ENCODE peak calls at places on chromosomes 11 and 22, in ten cellular contexts. One of them, this sample, is unnamed.

GRCh38 chr11:128324051-128324481 is 263.3 kb downstream of the ETS1 start:
- DNase-seq in activated B cell treated with CpG ODN at 0.5 μM for 24 hours: no peak
- DNase-seq in IMR-90: no peak
- DNase-seq in fibroblast of the aortic adventitia: no peak
- DNase-seq in CD4-positive, CD25-positive, alpha-beta regulatory T cell: peak; percentile 10
- DNase-seq in NAMALWA: no peak
- DNase-seq in T-helper 1 cell: no peak
- DNase-seq in osteocyte: no peak
- DNase-seq in Right ventricle myocardium superior: no peak
- DNase-seq in HL-60: no peak
- DNase-seq in this sample: no peak

GRCh38 chr11:67670316-67671210 is 3.9 kb downstream of the ALDH3B2 start:
- DNase-seq in HL-60: no peak
- DNase-seq in T-helper 1 cell: no peak
- DNase-seq in fibroblast of the aortic adventitia: no peak
- DNase-seq in Right ventricle myocardium superior: no peak
- DNase-seq in NAMALWA: peak; percentile 26
- DNase-seq in IMR-90: no peak
- DNase-seq in osteocyte: no peak
- DNase-seq in activated B cell treated with CpG ODN at 0.5 μM for 24 hours: no peak
- DNase-seq in CD4-positive, CD25-positive, alpha-beta regulatory T cell: no peak
- DNase-seq in this sample: no peak

GRCh38 chr11:10429526-10429925 is 25.5 kb upstream of the AMPD3 start:
- DNase-seq in T-helper 1 cell: no peak
- DNase-seq in IMR-90: no peak
- DNase-seq in CD4-positive, CD25-positive, alpha-beta regulatory T cell: no peak
- DNase-seq in NAMALWA: no peak
- DNase-seq in activated B cell treated with CpG ODN at 0.5 μM for 24 hours: no peak
- DNase-seq in osteocyte: no peak
- DNase-seq in Right ventricle myocardium superior: no peak
- DNase-seq in fibroblast of the aortic adventitia: no peak
- DNase-seq in HL-60: no peak
- DNase-seq in this sample: no peak

GRCh38 chr22:45859231-45860161 is 117.5 kb downstream of the WNT7B start:
- DNase-seq in HL-60: no peak
- DNase-seq in CD4-positive, CD25-positive, alpha-beta regulatory T cell: no peak
- DNase-seq in fibroblast of the aortic adventitia: no peak
- DNase-seq in osteocyte: no peak
- DNase-seq in activated B cell treated with CpG ODN at 0.5 μM for 24 hours: no peak
- DNase-seq in T-helper 1 cell: no peak
- DNase-seq in Right ventricle myocardium superior: no peak
- DNase-seq in NAMALWA: no peak
- DNase-seq in IMR-90: peak; percentile 21
- DNase-seq in this sample: no peak

GRCh38 chr22:47022075-47022473 is 259.6 kb downstream of the TBC1D22A start:
- DNase-seq in CD4-positive, CD25-positive, alpha-beta regulatory T cell: no peak
- DNase-seq in HL-60: no peak
- DNase-seq in NAMALWA: no peak
- DNase-seq in IMR-90: peak; percentile 22
- DNase-seq in Right ventricle myocardium superior: no peak
- DNase-seq in fibroblast of the aortic adventitia: peak; percentile 23
- DNase-seq in osteocyte: no peak
- DNase-seq in activated B cell treated with CpG ODN at 0.5 μM for 24 hours: no peak
- DNase-seq in T-helper 1 cell: no peak
- DNase-seq in this sample: no peak

GRCh38 chr11:69936750-69937149 is 117.5 kb upstream of the FGF3 start:
- DNase-seq in activated B cell treated with CpG ODN at 0.5 μM for 24 hours: no peak
- DNase-seq in Right ventricle myocardium superior: no peak
- DNase-seq in T-helper 1 cell: no peak
- DNase-seq in osteocyte: no peak
- DNase-seq in NAMALWA: no peak
- DNase-seq in IMR-90: no peak
- DNase-seq in CD4-positive, CD25-positive, alpha-beta regulatory T cell: no peak
- DNase-seq in fibroblast of the aortic adventitia: no peak
- DNase-seq in HL-60: peak; percentile 4
- DNase-seq in this sample: no peak

GRCh38 chr11:48019230-48019584 is 38.8 kb downstream of the PTPRJ start:
- DNase-seq in fibroblast of the aortic adventitia: no peak
- DNase-seq in T-helper 1 cell: no peak
- DNase-seq in CD4-positive, CD25-positive, alpha-beta regulatory T cell: no peak
- DNase-seq in osteocyte: no peak
- DNase-seq in IMR-90: no peak
- DNase-seq in NAMALWA: no peak
- DNase-seq in HL-60: no peak
- DNase-seq in Right ventricle myocardium superior: no peak
- DNase-seq in activated B cell treated with CpG ODN at 0.5 μM for 24 hours: no peak
- DNase-seq in this sample: peak; percentile 78

GRCh38 chr11:128052912-128053641 is 534.3 kb downstream of the ETS1 start:
- DNase-seq in Right ventricle myocardium superior: no peak
- DNase-seq in activated B cell treated with CpG ODN at 0.5 μM for 24 hours: no peak
- DNase-seq in HL-60: no peak
- DNase-seq in NAMALWA: no peak
- DNase-seq in fibroblast of the aortic adventitia: peak; percentile 75
- DNase-seq in T-helper 1 cell: no peak
- DNase-seq in IMR-90: peak; percentile 77
- DNase-seq in osteocyte: no peak
- DNase-seq in CD4-positive, CD25-positive, alpha-beta regulatory T cell: no peak
- DNase-seq in this sample: peak; percentile 42

GRCh38 chr22:44491666-44492405 is 6.2 kb downstream of the RTL6 start:
- DNase-seq in activated B cell treated with CpG ODN at 0.5 μM for 24 hours: no peak
- DNase-seq in IMR-90: no peak
- DNase-seq in NAMALWA: no peak
- DNase-seq in osteocyte: no peak
- DNase-seq in Right ventricle myocardium superior: no peak
- DNase-seq in T-helper 1 cell: no peak
- DNase-seq in HL-60: no peak
- DNase-seq in CD4-positive, CD25-positive, alpha-beta regulatory T cell: no peak
- DNase-seq in fibroblast of the aortic adventitia: no peak
- DNase-seq in this sample: no peak

GRCh38 chr11:1762537-1763302 is 1.0 kb downstream of the CTSD start:
- DNase-seq in CD4-positive, CD25-positive, alpha-beta regulatory T cell: no peak
- DNase-seq in fibroblast of the aortic adventitia: peak; percentile 56
- DNase-seq in osteocyte: no peak
- DNase-seq in Right ventricle myocardium superior: no peak
- DNase-seq in T-helper 1 cell: no peak
- DNase-seq in activated B cell treated with CpG ODN at 0.5 μM for 24 hours: no peak
- DNase-seq in HL-60: peak; percentile 89
- DNase-seq in IMR-90: no peak
- DNase-seq in NAMALWA: no peak
- DNase-seq in this sample: peak; percentile 54

GRCh38 chr11:76206327-76207081 is at the start of gene WNT11:
- DNase-seq in HL-60: no peak
- DNase-seq in NAMALWA: no peak
- DNase-seq in activated B cell treated with CpG ODN at 0.5 μM for 24 hours: peak; percentile 45
- DNase-seq in T-helper 1 cell: peak; percentile 28
- DNase-seq in osteocyte: no peak
- DNase-seq in Right ventricle myocardium superior: peak; percentile 76
- DNase-seq in CD4-positive, CD25-positive, alpha-beta regulatory T cell: peak; percentile 32
- DNase-seq in IMR-90: no peak
- DNase-seq in fibroblast of the aortic adventitia: peak; percentile 22
- DNase-seq in this sample: peak; percentile 82

GRCh38 chr11:1482581-1483444 is 3.8 kb downstream of the MOB2 start:
- DNase-seq in CD4-positive, CD25-positive, alpha-beta regulatory T cell: no peak
- DNase-seq in Right ventricle myocardium superior: peak; percentile 46
- DNase-seq in HL-60: no peak
- DNase-seq in T-helper 1 cell: no peak
- DNase-seq in osteocyte: no peak
- DNase-seq in fibroblast of the aortic adventitia: no peak
- DNase-seq in NAMALWA: no peak
- DNase-seq in activated B cell treated with CpG ODN at 0.5 μM for 24 hours: no peak
- DNase-seq in IMR-90: no peak
- DNase-seq in this sample: no peak

GRCh38 chr22:30694638-30695350 is at the start of gene OSBP2:
- DNase-seq in NAMALWA: no peak
- DNase-seq in IMR-90: no peak
- DNase-seq in Right ventricle myocardium superior: peak; percentile 64
- DNase-seq in activated B cell treated with CpG ODN at 0.5 μM for 24 hours: peak; percentile 33
- DNase-seq in fibroblast of the aortic adventitia: no peak
- DNase-seq in osteocyte: peak; percentile 85
- DNase-seq in T-helper 1 cell: peak; percentile 16
- DNase-seq in HL-60: no peak
- DNase-seq in CD4-positive, CD25-positive, alpha-beta regulatory T cell: peak; percentile 12
- DNase-seq in this sample: no peak

GRCh38 chr22:44245438-44245837 is 64.7 kb downstream of the PARVG start:
- DNase-seq in fibroblast of the aortic adventitia: no peak
- DNase-seq in CD4-positive, CD25-positive, alpha-beta regulatory T cell: no peak
- DNase-seq in activated B cell treated with CpG ODN at 0.5 μM for 24 hours: no peak
- DNase-seq in NAMALWA: no peak
- DNase-seq in HL-60: no peak
- DNase-seq in T-helper 1 cell: no peak
- DNase-seq in Right ventricle myocardium superior: peak; percentile 55
- DNase-seq in IMR-90: no peak
- DNase-seq in osteocyte: peak; percentile 80
- DNase-seq in this sample: no peak

GRCh38 chr22:40410272-40410671 is 39.9 kb downstream of the SGSM3 start:
- DNase-seq in activated B cell treated with CpG ODN at 0.5 μM for 24 hours: peak; percentile 14
- DNase-seq in osteocyte: peak; percentile 81
- DNase-seq in Right ventricle myocardium superior: no peak
- DNase-seq in T-helper 1 cell: no peak
- DNase-seq in NAMALWA: no peak
- DNase-seq in IMR-90: no peak
- DNase-seq in CD4-positive, CD25-positive, alpha-beta regulatory T cell: no peak
- DNase-seq in fibroblast of the aortic adventitia: no peak
- DNase-seq in HL-60: no peak
- DNase-seq in this sample: no peak

GRCh38 chr22:28183078-28183870 is 264.2 kb upstream of the PITPNB start:
- DNase-seq in fibroblast of the aortic adventitia: no peak
- DNase-seq in CD4-positive, CD25-positive, alpha-beta regulatory T cell: no peak
- DNase-seq in osteocyte: no peak
- DNase-seq in NAMALWA: no peak
- DNase-seq in Right ventricle myocardium superior: no peak
- DNase-seq in HL-60: no peak
- DNase-seq in IMR-90: no peak
- DNase-seq in T-helper 1 cell: no peak
- DNase-seq in activated B cell treated with CpG ODN at 0.5 μM for 24 hours: no peak
- DNase-seq in this sample: no peak

GRCh38 chr11:133127746-133128145 is 404.6 kb downstream of the OPCML start:
- DNase-seq in HL-60: no peak
- DNase-seq in CD4-positive, CD25-positive, alpha-beta regulatory T cell: no peak
- DNase-seq in osteocyte: no peak
- DNase-seq in IMR-90: no peak
- DNase-seq in activated B cell treated with CpG ODN at 0.5 μM for 24 hours: no peak
- DNase-seq in NAMALWA: no peak
- DNase-seq in fibroblast of the aortic adventitia: no peak
- DNase-seq in T-helper 1 cell: no peak
- DNase-seq in Right ventricle myocardium superior: no peak
- DNase-seq in this sample: no peak

GRCh38 chr11:75775056-75775455 is 6.5 kb downstream of the DGAT2 start:
- DNase-seq in HL-60: no peak
- DNase-seq in Right ventricle myocardium superior: no peak
- DNase-seq in T-helper 1 cell: no peak
- DNase-seq in NAMALWA: no peak
- DNase-seq in activated B cell treated with CpG ODN at 0.5 μM for 24 hours: no peak
- DNase-seq in fibroblast of the aortic adventitia: no peak
- DNase-seq in CD4-positive, CD25-positive, alpha-beta regulatory T cell: no peak
- DNase-seq in IMR-90: no peak
- DNase-seq in osteocyte: no peak
- DNase-seq in this sample: no peak

GRCh38 chr11:76329084-76329648 is 51.8 kb downstream of the THAP12 start:
- DNase-seq in osteocyte: peak; percentile 75
- DNase-seq in T-helper 1 cell: no peak
- DNase-seq in CD4-positive, CD25-positive, alpha-beta regulatory T cell: no peak
- DNase-seq in Right ventricle myocardium superior: no peak
- DNase-seq in fibroblast of the aortic adventitia: no peak
- DNase-seq in NAMALWA: no peak
- DNase-seq in HL-60: no peak
- DNase-seq in IMR-90: peak; percentile 49
- DNase-seq in activated B cell treated with CpG ODN at 0.5 μM for 24 hours: no peak
- DNase-seq in this sample: no peak

GRCh38 chr22:28857288-28857687 is 26.1 kb upstream of the ZNRF3 start:
- DNase-seq in HL-60: no peak
- DNase-seq in Right ventricle myocardium superior: no peak
- DNase-seq in fibroblast of the aortic adventitia: no peak
- DNase-seq in IMR-90: no peak
- DNase-seq in activated B cell treated with CpG ODN at 0.5 μM for 24 hours: no peak
- DNase-seq in T-helper 1 cell: no peak
- DNase-seq in osteocyte: no peak
- DNase-seq in CD4-positive, CD25-positive, alpha-beta regulatory T cell: no peak
- DNase-seq in NAMALWA: no peak
- DNase-seq in this sample: no peak

GRCh38 chr11:131824766-131825165 is 454.4 kb downstream of the NTM start:
- DNase-seq in activated B cell treated with CpG ODN at 0.5 μM for 24 hours: no peak
- DNase-seq in osteocyte: no peak
- DNase-seq in CD4-positive, CD25-positive, alpha-beta regulatory T cell: no peak
- DNase-seq in T-helper 1 cell: no peak
- DNase-seq in IMR-90: peak; percentile 2
- DNase-seq in NAMALWA: no peak
- DNase-seq in HL-60: peak; percentile 90
- DNase-seq in fibroblast of the aortic adventitia: peak; percentile 61
- DNase-seq in Right ventricle myocardium superior: no peak
- DNase-seq in this sample: peak; percentile 51

GRCh38 chr11:62922653-62923371 is 1.6 kb upstream of the CHRM1 start:
- DNase-seq in fibroblast of the aortic adventitia: no peak
- DNase-seq in CD4-positive, CD25-positive, alpha-beta regulatory T cell: no peak
- DNase-seq in HL-60: no peak
- DNase-seq in Right ventricle myocardium superior: no peak
- DNase-seq in osteocyte: no peak
- DNase-seq in activated B cell treated with CpG ODN at 0.5 μM for 24 hours: no peak
- DNase-seq in IMR-90: no peak
- DNase-seq in T-helper 1 cell: no peak
- DNase-seq in NAMALWA: no peak
- DNase-seq in this sample: peak; percentile 49

GRCh38 chr11:76260296-76260695 is 54.0 kb upstream of the WNT11 start:
- DNase-seq in IMR-90: no peak
- DNase-seq in HL-60: no peak
- DNase-seq in NAMALWA: no peak
- DNase-seq in T-helper 1 cell: no peak
- DNase-seq in CD4-positive, CD25-positive, alpha-beta regulatory T cell: no peak
- DNase-seq in activated B cell treated with CpG ODN at 0.5 μM for 24 hours: no peak
- DNase-seq in fibroblast of the aortic adventitia: no peak
- DNase-seq in Right ventricle myocardium superior: no peak
- DNase-seq in osteocyte: no peak
- DNase-seq in this sample: no peak

GRCh38 chr11:110125632-110126031 is 32.4 kb downstream of the ZC3H12C start:
- DNase-seq in fibroblast of the aortic adventitia: peak; percentile 40
- DNase-seq in Right ventricle myocardium superior: no peak
- DNase-seq in activated B cell treated with CpG ODN at 0.5 μM for 24 hours: no peak
- DNase-seq in HL-60: no peak
- DNase-seq in IMR-90: peak; percentile 60
- DNase-seq in T-helper 1 cell: no peak
- DNase-seq in CD4-positive, CD25-positive, alpha-beta regulatory T cell: no peak
- DNase-seq in NAMALWA: no peak
- DNase-seq in osteocyte: no peak
- DNase-seq in this sample: no peak

GRCh38 chr22:49660321-49660720 is 167.4 kb downstream of the BRD1 start:
- DNase-seq in CD4-positive, CD25-positive, alpha-beta regulatory T cell: no peak
- DNase-seq in NAMALWA: no peak
- DNase-seq in HL-60: no peak
- DNase-seq in T-helper 1 cell: no peak
- DNase-seq in fibroblast of the aortic adventitia: no peak
- DNase-seq in osteocyte: no peak
- DNase-seq in activated B cell treated with CpG ODN at 0.5 μM for 24 hours: no peak
- DNase-seq in IMR-90: no peak
- DNase-seq in Right ventricle myocardium superior: no peak
- DNase-seq in this sample: no peak

GRCh38 chr11:99682646-99683045 is 661.9 kb downstream of the CNTN5 start:
- DNase-seq in NAMALWA: no peak
- DNase-seq in CD4-positive, CD25-positive, alpha-beta regulatory T cell: no peak
- DNase-seq in osteocyte: no peak
- DNase-seq in Right ventricle myocardium superior: no peak
- DNase-seq in activated B cell treated with CpG ODN at 0.5 μM for 24 hours: no peak
- DNase-seq in fibroblast of the aortic adventitia: no peak
- DNase-seq in IMR-90: no peak
- DNase-seq in T-helper 1 cell: no peak
- DNase-seq in HL-60: no peak
- DNase-seq in this sample: no peak

GRCh38 chr11:103157542-103157941 is 48.3 kb downstream of the DYNC2H1 start:
- DNase-seq in IMR-90: no peak
- DNase-seq in CD4-positive, CD25-positive, alpha-beta regulatory T cell: no peak
- DNase-seq in NAMALWA: no peak
- DNase-seq in fibroblast of the aortic adventitia: no peak
- DNase-seq in activated B cell treated with CpG ODN at 0.5 μM for 24 hours: no peak
- DNase-seq in T-helper 1 cell: no peak
- DNase-seq in Right ventricle myocardium superior: no peak
- DNase-seq in HL-60: no peak
- DNase-seq in osteocyte: no peak
- DNase-seq in this sample: no peak